ENCODE peak calls at places on chromosomes 7 and 10, in seven cellular contexts. U is upper lobe of left lung, I is transverse colon, J is SK-N-SH, B is endothelial cell of umbilical vein, H is Panc1, M is HCT116. V is an unnamed sample.
A peak's percentile ranks its signal among the peaks of the same experiment; 100 is the strongest.

GRCh38 chr7:134755422-134756022 is 23.9 kb upstream of the CALD1 start:
- DNase-seq in U (no peak), I (no peak), J (peak; percentile 46), B (peak; percentile 54), H (no peak), M (no peak), V (no peak)

GRCh38 chr7:6536899-6537298 is 14.4 kb downstream of the GRID2IP start:
- DNase-seq in U (no peak), I (no peak), J (peak; percentile 100), B (no peak), H (no peak), M (no peak), V (no peak)

GRCh38 chr7:2094454-2095039 is 138.2 kb downstream of the MAD1L1 start:
- DNase-seq in U (peak; percentile 58), I (no peak), J (no peak), B (no peak), H (no peak), M (no peak), V (no peak)

GRCh38 chr10:93873427-93874115 is 20.2 kb upstream of the SLC35G1 start:
- DNase-seq in U (no peak), I (no peak), J (no peak), B (no peak), H (no peak), M (no peak), V (no peak)

GRCh38 chr10:13365168-13365687 is 17.1 kb upstream of the SEPHS1 start:
- DNase-seq in U (no peak), I (no peak), J (no peak), B (no peak), H (no peak), M (no peak), V (no peak)

GRCh38 chr7:45080958-45081669 is 7.7 kb downstream of the NACAD start:
- DNase-seq in U (no peak), I (no peak), J (peak; percentile 30), B (no peak), H (no peak), M (no peak), V (no peak)

GRCh38 chr10:110972231-110973134 is 53.1 kb downstream of the SHOC2 start:
- DNase-seq in U (no peak), I (no peak), J (no peak), B (no peak), H (no peak), M (no peak), V (no peak)

GRCh38 chr7:36661135-36661840 is 63.0 kb downstream of the AOAH start:
- DNase-seq in U (no peak), I (peak; percentile 58), J (no peak), B (no peak), H (no peak), M (peak; percentile 84), V (no peak)

GRCh38 chr10:132554053-132554990 is 16.7 kb downstream of the INPP5A start:
- DNase-seq in U (no peak), I (no peak), J (no peak), B (no peak), H (no peak), M (no peak), V (peak; percentile 19)

GRCh38 chr7:114879554-114879953 is 42.3 kb upstream of the MDFIC start:
- DNase-seq in U (no peak), I (no peak), J (no peak), B (no peak), H (no peak), M (no peak), V (no peak)

GRCh38 chr7:17611611-17612010 is 313.2 kb downstream of the AHR start:
- DNase-seq in U (no peak), I (no peak), J (no peak), B (no peak), H (no peak), M (no peak), V (no peak)

GRCh38 chr7:104074529-104074928 is 85.1 kb upstream of the RELN start:
- DNase-seq in U (no peak), I (no peak), J (no peak), B (no peak), H (no peak), M (no peak), V (no peak)

GRCh38 chr7:154842608-154843007 is 160.3 kb downstream of the PAXIP1 start:
- DNase-seq in U (no peak), I (no peak), J (peak; percentile 60), B (no peak), H (no peak), M (no peak), V (no peak)

GRCh38 chr10:7043051-7043653 is 367.7 kb downstream of the SFMBT2 start:
- DNase-seq in U (no peak), I (no peak), J (no peak), B (no peak), H (no peak), M (no peak), V (no peak)

GRCh38 chr10:132535065-132535651 is 2.4 kb upstream of the INPP5A start:
- DNase-seq in U (peak; percentile 41), I (no peak), J (no peak), B (no peak), H (no peak), M (no peak), V (peak; percentile 22)

GRCh38 chr10:98610855-98611254 is 164.1 kb upstream of the HPS1 start:
- DNase-seq in U (no peak), I (no peak), J (no peak), B (no peak), H (no peak), M (no peak), V (no peak)

GRCh38 chr10:22708772-22709171 is 5.6 kb downstream of the PIP4K2A start:
- DNase-seq in U (no peak), I (no peak), J (no peak), B (no peak), H (no peak), M (no peak), V (no peak)

GRCh38 chr10:22712959-22713852 is 1.2 kb downstream of the PIP4K2A start:
- DNase-seq in U (peak; percentile 87), I (peak; percentile 40), J (peak; percentile 71), B (peak; percentile 52), H (no peak), M (no peak), V (peak; percentile 38)

GRCh38 chr10:22711373-22711772 is 3.0 kb downstream of the PIP4K2A start:
- DNase-seq in U (no peak), I (no peak), J (no peak), B (peak; percentile 21), H (no peak), M (no peak), V (no peak)

GRCh38 chr10:22712246-22712958 is 2.0 kb downstream of the PIP4K2A start:
- DNase-seq in U (no peak), I (no peak), J (no peak), B (peak; percentile 5), H (no peak), M (no peak), V (no peak)

DNA sequence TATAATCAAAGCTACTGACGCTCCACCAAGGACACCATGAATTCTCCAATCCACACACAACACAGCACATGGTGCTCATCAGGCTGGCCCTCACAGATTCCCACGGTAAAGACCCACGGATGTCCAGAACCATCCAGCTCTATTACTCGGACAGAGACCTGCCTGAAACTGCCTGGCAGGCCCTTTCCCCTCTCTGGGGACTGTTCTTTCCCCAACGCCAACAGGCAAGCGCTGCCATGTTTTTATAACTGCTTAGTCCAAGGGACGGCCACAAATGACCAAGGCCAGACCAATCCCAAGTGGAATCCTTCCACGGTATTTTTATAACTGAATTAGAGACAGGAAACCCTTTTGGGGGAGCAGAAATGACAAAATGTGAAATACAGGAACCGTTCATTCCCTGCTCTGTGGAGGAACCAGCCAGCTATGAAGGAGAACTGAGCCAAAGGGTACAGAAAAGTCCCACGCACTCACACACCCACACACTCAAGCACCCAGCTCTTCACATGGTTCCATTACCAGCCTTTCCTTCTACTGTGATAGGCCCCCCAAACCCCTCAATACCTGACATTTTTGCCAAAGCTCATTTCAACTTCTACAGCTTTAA is 4.1 kb downstream of the PIP4K2A start:
- DNase-seq in U (no peak), I (no peak), J (no peak), B (no peak), H (no peak), M (no peak), V (no peak)
- TF ChIP-seq POLR2AphosphoS5 in U (no peak), I (no peak), J (no peak), B (no peak), H (no peak), M (no peak), V (no peak)

GRCh38 chr7:100965051-100965722 is 4.2 kb upstream of the MUC12 start:
- DNase-seq in U (no peak), I (no peak), J (peak; percentile 41), B (no peak), H (no peak), M (no peak), V (no peak)
- H3K4me3 ChIP-seq in U (peak overlapping the region; percentile 40), I (no peak overlapping the region), J (no peak overlapping the region), B (no peak overlapping the region), H (peak overlapping the region; percentile 23), M (peak overlapping the region; percentile 63), V (no peak overlapping the region)

GRCh38 chr7:121397346-121397745 is 1.2 kb upstream of the FAM3C start:
- DNase-seq in U (no peak), I (no peak), J (no peak), B (no peak), H (no peak), M (no peak), V (no peak)

GRCh38 chr7:121394709-121395140 is 1.4 kb downstream of the FAM3C start:
- DNase-seq in U (no peak), I (no peak), J (no peak), B (peak; percentile 53), H (no peak), M (no peak), V (peak; percentile 46)

GRCh38 chr7:121397832-121398231 is 1.7 kb upstream of the FAM3C start:
- DNase-seq in U (no peak), I (no peak), J (no peak), B (no peak), H (no peak), M (no peak), V (no peak)

GRCh38 chr7:121395494-121395960 is 581 bp downstream of the FAM3C start:
- DNase-seq in U (no peak), I (peak; percentile 51), J (peak; percentile 26), B (peak; percentile 36), H (no peak), M (no peak), V (peak; percentile 42)

DNA sequence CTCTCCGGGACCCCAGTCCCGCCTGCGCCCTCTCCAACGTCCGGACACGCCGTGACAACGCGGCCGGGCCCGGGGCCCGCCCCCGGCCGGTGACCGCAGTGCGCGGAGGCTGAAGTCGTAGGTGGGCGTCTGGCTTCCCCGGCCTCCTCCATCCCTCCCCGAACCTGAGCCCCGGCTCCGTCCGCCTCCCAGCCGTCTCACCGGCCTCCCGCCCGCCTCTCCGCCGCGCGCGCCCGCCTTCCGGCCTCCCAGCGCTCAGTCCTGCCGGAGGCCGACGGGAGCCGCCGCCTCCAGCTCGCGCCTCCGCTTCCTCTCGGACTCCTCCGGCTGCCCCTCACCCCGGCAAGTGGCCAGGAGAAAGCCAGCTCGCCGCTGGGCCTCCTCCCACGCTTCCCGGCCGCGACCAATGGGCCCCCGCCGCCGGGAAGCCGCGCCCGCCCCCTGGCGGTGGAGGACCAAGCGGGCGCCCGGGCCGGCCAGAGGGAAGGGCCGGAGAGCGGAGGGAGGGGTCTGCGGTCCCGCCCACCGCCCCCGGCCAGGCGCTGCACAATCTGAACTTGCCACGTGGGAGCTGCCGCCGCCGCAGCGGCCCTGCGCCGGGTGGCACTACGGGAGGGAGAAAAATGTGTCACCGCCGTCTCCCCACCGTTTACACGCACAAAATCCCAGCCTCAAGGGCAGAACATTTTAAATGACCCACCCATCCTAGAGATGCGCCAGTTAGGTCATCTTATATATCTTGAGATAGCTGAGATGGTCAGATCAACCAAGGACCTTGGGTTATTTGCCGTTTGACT is at the start of gene FAM3C:
- DNase-seq in U (peak; percentile 98), I (peak; percentile 90), J (peak; percentile 100), B (peak; percentile 96), H (peak; percentile 67), M (peak; percentile 82), V (peak; percentile 92)
- TF ChIP-seq POLR2AphosphoS5 in U (peak; percentile 91), I (peak; percentile 91), J (peak; percentile 95), B (peak; percentile 69), H (peak; percentile 73), M (peak; percentile 84), V (peak; percentile 96)

GRCh38 chr10:34872820-34873219 is 57.7 kb upstream of the PARD3 start:
- DNase-seq in U (no peak), I (no peak), J (no peak), B (no peak), H (no peak), M (no peak), V (no peak)
- H3K4me3 ChIP-seq in U (no peak overlapping the region), I (no peak overlapping the region), J (no peak overlapping the region), B (no peak overlapping the region), H (no peak overlapping the region), M (no peak overlapping the region), V (no peak overlapping the region)